ENCODE peak calls at places on chromosomes 4 and X, in ten cellular contexts. L, M, Q, N, J, O, G, E, T and K are unnamed samples.

GRCh38 chr4:141797966-141798365 is 161.6 kb downstream of the IL15 start:
- DNase-seq in J (no peak), Q (no peak), O (no peak), M (no peak), E (no peak), T (no peak), N (no peak), L (no peak), G (no peak), K (no peak)

GRCh38 chr4:159764343-159764952 is 661.6 kb downstream of the RAPGEF2 start:
- DNase-seq in M (no peak), E (no peak), O (peak), G (peak), T (peak), J (peak), Q (no peak), L (peak), N (no peak), K (peak)

GRCh38 chr4:4519296-4519898 is 22.5 kb downstream of the STX18 start:
- DNase-seq in O (peak), L (no peak), T (no peak), M (no peak), E (no peak), N (no peak), G (no peak), J (no peak), Q (no peak), K (no peak)

GRCh38 chr4:76764251-76764650 is 133.7 kb downstream of the SOWAHB start:
- DNase-seq in Q (no peak), L (no peak), T (no peak), N (no peak), M (no peak), G (peak), J (peak), E (no peak), O (peak), K (no peak)

GRCh38 chrX:49840679-49841078 is 11.6 kb downstream of the PAGE4 start:
- DNase-seq in J (peak), N (no peak), G (peak), Q (peak), L (peak), E (peak), M (peak), O (peak), T (peak), K (peak)

GRCh38 chr4:108814327-108814726 is 51.5 kb upstream of the ETNPPL start:
- DNase-seq in O (no peak), E (no peak), G (no peak), M (no peak), L (peak), T (no peak), Q (no peak), J (no peak), N (no peak), K (peak)

GRCh38 chr4:25406081-25406692 is 29.1 kb downstream of the ANAPC4 start:
- DNase-seq in M (no peak), L (no peak), G (peak), Q (no peak), O (no peak), E (no peak), T (no peak), J (no peak), N (peak), K (no peak)

GRCh38 chr4:25943312-25943711 is 29.3 kb downstream of the SMIM20 start:
- DNase-seq in L (no peak), N (no peak), E (no peak), O (no peak), M (no peak), Q (no peak), G (peak), J (no peak), T (no peak), K (no peak)

GRCh38 chrX:1212532-1212931 is at the start of gene CRLF2:
- DNase-seq in N (no peak), O (no peak), L (no peak), E (peak), M (no peak), G (no peak), Q (no peak), T (peak), J (no peak), K (peak)

GRCh38 chr4:2353222-2354107 is 65.0 kb downstream of the ZFYVE28 start:
- DNase-seq in L (no peak), J (no peak), M (no peak), Q (peak), T (no peak), N (no peak), G (no peak), E (no peak), O (no peak), K (no peak)

GRCh38 chr4:40550900-40551546 is 78.6 kb downstream of the RBM47 start:
- DNase-seq in J (no peak), T (peak), G (peak), L (peak), O (peak), N (no peak), M (no peak), Q (no peak), E (peak), K (peak)

GRCh38 chrX:8726031-8726652 is 5.8 kb downstream of the ANOS1 start:
- DNase-seq in O (peak), G (no peak), E (no peak), N (no peak), L (no peak), M (no peak), J (no peak), Q (no peak), T (no peak), K (no peak)

GRCh38 chrX:8731579-8732395 is at the start of gene ANOS1:
- DNase-seq in O (peak), E (no peak), J (no peak), L (peak), Q (peak), N (no peak), M (no peak), T (no peak), G (no peak), K (no peak)

GRCh38 chrX:8728932-8729331 is 3.0 kb downstream of the ANOS1 start:
- DNase-seq in M (no peak), G (no peak), O (no peak), N (no peak), Q (peak), L (no peak), T (no peak), J (no peak), E (no peak), K (no peak)

DNA sequence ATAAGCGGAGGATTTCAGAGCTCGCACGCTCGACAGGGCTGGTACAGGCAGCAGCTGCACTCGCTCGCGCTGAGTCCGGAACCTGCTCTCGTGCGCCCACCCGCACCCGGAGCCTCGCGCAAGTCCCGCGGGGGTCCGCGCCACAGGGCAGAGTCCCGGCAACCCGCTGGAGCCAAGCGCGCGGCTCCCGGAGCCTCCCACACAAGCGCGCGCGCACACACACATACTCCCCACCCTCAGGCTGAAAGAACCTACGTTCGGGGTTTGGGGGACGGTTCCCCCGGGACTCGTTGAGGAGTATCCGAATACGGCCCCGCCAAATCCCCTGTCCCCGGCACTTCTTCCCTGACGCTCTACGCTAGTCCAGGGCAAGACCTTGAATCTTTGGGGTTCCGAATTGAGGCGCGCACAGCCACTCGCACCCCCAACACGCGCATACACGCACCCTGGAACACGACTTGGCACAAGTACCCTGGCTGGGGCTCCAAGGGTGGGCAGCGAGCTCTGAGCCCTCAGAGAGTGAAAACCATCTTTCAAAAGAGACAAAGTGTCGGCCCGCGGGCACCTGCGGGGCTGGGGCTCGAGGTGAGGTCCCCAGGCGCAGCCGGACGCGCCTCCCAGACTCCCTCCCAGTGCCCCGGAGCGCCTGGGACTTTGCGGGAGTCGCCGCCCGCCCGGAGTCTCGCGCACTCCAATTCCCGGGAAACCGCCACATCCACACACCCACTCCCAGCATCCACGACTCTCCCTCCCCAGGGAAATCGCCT is 942 bp downstream of the ANOS1 start:
- DNase-seq in J (no peak), M (no peak), Q (peak), N (no peak), O (no peak), G (no peak), T (no peak), L (no peak), E (no peak), K (no peak)
- H3K4me3 ChIP-seq in J (peak), M (peak), Q (peak), N (peak), O (peak), G (no peak), T (no peak), L (no peak), E (no peak), K (no peak)

DNA sequence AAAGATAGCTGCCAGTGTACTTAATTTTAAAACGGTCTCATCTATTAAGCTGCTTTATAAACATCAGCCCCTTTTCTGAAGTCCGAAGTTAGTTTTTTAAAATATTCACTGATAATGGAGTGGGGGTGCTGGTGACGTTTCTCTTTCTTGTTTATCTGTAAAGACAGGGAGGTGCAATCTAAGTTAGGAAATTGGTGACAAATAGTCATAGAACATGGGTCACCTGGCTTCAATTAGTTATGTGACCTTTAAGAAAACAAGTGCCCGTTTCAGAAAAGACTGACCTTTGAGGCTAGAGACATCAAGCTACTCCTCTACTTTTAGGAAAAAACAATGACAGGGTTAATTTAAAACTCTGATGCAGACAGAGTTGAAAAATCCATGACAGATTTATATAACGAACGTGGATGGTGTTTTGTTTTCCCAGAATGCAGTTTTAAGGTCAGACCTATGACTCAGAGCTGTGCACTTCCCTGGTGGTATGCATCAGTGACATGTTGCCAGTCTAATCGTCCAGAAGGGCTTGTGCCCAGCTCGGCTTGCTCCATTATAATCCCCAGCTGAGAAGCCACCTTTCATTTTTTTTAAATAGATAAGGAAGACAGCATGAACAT is 38.2 kb downstream of the FHL1 start:
- DNase-seq in G (peak), J (no peak), M (no peak), E (no peak), T (no peak), O (no peak), L (no peak), Q (no peak), N (no peak), K (no peak)
- H3K4me3 ChIP-seq in G (no peak), J (no peak), M (no peak), E (no peak), T (no peak), O (no peak), L (no peak), Q (no peak), N (no peak), K (no peak)

DNA sequence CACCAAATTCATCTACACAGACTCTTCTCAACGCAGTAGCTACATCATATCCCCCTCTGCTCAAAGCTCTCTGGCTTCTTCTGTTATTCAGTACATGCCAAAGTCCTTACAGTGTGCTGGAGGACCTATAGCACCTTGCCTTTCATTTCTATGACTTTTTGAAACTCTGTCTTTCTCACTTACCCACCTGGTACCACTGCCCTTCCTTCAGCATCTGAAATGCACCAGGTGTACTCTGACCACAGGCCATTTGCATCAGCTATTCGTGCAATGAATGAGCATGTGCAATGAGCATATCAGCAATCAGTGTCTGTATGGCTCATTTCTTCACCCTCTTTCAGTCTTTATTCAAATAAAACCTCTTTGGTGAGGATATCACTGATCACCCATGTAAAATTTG is 399.9 kb downstream of the RAB28 start:
- DNase-seq in E (no peak), M (no peak), J (no peak), Q (no peak), T (no peak), O (no peak), G (no peak), N (no peak), L (no peak), K (no peak)
- H3K4me3 ChIP-seq in E (no peak), M (no peak), J (no peak), Q (no peak), T (no peak), O (no peak), G (no peak), N (no peak), L (no peak), K (no peak)

DNA sequence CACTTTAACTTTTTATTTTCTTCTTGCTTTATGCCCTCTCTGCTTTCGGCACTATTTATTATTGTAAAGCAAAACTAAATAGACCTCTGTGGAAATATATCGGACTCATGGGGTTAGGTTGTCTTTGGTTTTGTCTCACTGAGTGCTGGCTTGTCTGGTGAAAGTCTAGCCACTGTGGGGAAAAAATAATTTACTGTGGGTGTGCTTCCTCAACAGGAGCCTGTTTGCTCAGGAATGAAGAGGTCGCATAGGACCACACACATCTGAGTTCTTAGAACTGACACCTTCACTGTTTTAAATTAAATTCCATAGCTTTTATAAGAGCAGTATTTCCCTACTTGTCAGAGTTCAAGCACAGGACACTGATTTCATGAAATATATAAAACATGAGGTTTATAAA is 103.0 kb upstream of the BMPR1B start:
- DNase-seq in Q (no peak), N (no peak), L (no peak), T (no peak), J (no peak), O (no peak), G (no peak), M (no peak), E (no peak), K (no peak)
- H3K4me3 ChIP-seq in Q (no peak), N (no peak), L (no peak), T (no peak), J (no peak), O (no peak), G (no peak), M (no peak), E (no peak), K (no peak)

GRCh38 chr4:18113710-18114331 is 92.3 kb upstream of the LCORL start:
- DNase-seq in M (no peak), N (no peak), E (no peak), L (no peak), G (no peak), Q (no peak), O (no peak), J (no peak), T (no peak), K (no peak)
- H3K4me3 ChIP-seq in M (no peak), N (no peak), E (no peak), L (no peak), G (no peak), Q (no peak), O (no peak), J (no peak), T (no peak), K (no peak)

GRCh38 chr4:53197760-53198150 is 168.1 kb downstream of the SCFD2 start:
- DNase-seq in J (no peak), M (no peak), N (no peak), Q (no peak), L (no peak), T (no peak), E (no peak), O (no peak), G (peak), K (no peak)

GRCh38 chr4:53194727-53195126 is 171.1 kb downstream of the SCFD2 start:
- DNase-seq in L (no peak), N (no peak), M (no peak), J (no peak), E (no peak), G (no peak), Q (no peak), O (no peak), T (no peak), K (no peak)

GRCh38 chr4:53199356-53199755 is 166.5 kb downstream of the SCFD2 start:
- DNase-seq in Q (no peak), O (no peak), E (no peak), J (no peak), L (no peak), N (no peak), M (no peak), G (no peak), T (no peak), K (no peak)

GRCh38 chr4:53196195-53196641 is 169.6 kb downstream of the SCFD2 start:
- DNase-seq in G (peak), L (no peak), T (no peak), Q (no peak), O (no peak), M (no peak), E (no peak), J (no peak), N (no peak), K (no peak)

DNA sequence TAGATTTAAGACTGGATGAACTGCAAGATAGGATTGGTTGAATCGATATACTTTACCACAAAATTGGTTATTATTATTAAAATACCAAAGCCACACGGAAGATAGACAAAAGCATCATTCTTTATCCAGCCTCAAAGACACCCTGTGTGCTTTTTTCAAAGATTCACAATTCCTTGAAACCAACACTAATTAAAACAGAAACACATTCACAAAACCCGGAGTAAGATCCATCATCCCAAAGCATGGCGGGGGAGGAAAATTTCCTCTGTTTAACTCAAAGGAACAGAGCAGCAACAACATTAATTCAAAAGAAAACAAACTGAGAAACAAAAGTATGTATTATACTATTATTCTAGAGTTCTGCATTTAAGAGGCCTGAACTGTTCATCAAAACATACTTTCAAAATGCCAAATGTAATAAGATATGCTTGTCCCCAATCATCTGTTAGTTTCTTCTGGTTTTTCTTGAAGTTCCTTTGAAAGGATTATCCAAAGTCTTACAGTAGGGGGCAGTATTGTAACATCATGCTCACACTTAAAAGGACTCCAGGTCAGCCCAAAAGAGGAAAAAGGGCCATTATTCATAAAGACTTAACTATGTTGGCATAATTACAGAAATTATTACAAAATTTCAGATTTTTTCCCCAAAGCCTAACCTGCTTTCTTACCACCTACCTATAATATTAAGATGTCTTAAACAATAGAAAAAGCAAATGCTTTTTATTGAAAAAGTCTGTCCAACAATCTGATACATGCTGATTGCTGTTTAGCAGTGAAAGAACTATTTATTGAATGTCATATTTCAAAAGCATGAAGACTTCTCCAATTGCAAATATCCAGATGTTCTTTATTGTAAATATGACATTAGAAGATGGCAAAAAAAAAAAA is 168.7 kb downstream of the SCFD2 start:
- DNase-seq in G (peak), E (peak), O (peak), J (no peak), Q (no peak), T (peak), M (no peak), N (peak), L (no peak), K (peak)
- H3K4me3 ChIP-seq in G (peak), E (no peak), O (no peak), J (peak), Q (no peak), T (no peak), M (no peak), N (peak), L (no peak), K (no peak)

GRCh38 chrX:47278684-47279083 is 45.9 kb downstream of the USP11 start:
- DNase-seq in G (peak), M (no peak), N (peak), T (no peak), O (no peak), J (no peak), Q (no peak), L (no peak), E (no peak), K (no peak)

GRCh38 chrX:47285762-47286320 is 53.0 kb downstream of the USP11 start:
- DNase-seq in Q (no peak), N (no peak), J (no peak), O (no peak), E (no peak), T (no peak), M (peak), G (peak), L (no peak), K (no peak)

DNA sequence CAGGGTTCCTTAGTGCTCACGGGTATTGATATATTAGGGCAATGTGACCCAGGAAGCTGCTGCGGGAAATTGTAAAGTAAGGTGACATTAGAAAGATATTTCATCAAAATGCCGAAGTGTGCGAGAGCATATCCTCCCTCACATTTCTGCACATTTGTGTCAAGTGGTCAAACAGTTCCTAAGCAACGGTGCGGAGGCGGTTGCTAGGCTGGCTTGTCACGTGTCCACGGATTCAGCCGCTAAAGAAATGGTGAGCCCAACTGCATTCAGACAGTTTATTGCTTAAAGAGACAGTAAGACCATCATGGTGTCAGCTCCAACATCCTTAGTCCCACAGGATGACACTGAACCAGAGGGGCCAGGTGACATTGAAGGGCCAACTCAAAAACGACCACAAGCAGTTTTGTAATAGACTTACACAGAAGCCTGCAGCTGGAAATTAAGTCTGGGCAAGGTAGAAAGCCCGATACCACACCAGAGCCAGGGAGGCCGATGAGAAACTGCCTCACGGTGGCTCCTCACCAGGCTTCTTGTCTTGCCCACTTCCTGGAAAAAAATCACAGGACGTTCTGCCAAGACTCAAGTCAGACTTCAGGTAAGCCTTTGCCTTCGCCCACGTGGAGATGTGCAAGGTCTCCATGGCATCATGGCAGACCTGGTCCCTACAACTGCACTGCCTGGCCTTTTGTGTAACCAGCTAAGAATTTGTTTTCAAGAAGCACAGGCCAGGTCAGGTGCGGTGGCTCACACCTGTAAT is 50.4 kb downstream of the USP11 start:
- DNase-seq in E (no peak), T (no peak), J (no peak), L (peak), G (peak), Q (no peak), O (no peak), M (peak), N (no peak), K (peak)
- H3K4me3 ChIP-seq in E (no peak), T (no peak), J (no peak), L (no peak), G (no peak), Q (no peak), O (no peak), M (no peak), N (no peak), K (no peak)